ENCODE peak calls at places on chromosomes 3 and 15, in ten cellular contexts. Q is stimulated activated CD8-positive, alpha-beta memory T cell treated with anti-CD3 and anti-CD28 coated beads, Interleukin-2, amount 100 ng/mL, for 1 hour; X is hippocampal formation; W is anterior cingulate cortex; N is activated CD4-positive, CD25-positive, alpha-beta regulatory T cell; O is prostate gland; F is H7; R is Panc1; S is globus pallidus; K is activated CD4-positive, alpha-beta T cell treated with anti-CD3 and anti-CD28 coated beads for 48 hours. P is an unnamed sample.

GRCh38 chr3:106049876-106050275 is 181.1 kb upstream of the CBLB start:
- DNase-seq in K (no peak), S (no peak), F (no peak), X (no peak), W (no peak), O (no peak), Q (no peak), N (no peak), R (no peak), P (peak)

GRCh38 chr15:52008326-52008697 is 10.7 kb upstream of the MAPK6 start:
- DNase-seq in F (no peak), K (peak), X (no peak), W (no peak), N (no peak), Q (no peak), O (no peak), R (no peak), S (no peak), P (no peak)

GRCh38 chr15:51828621-51829359 is 663 bp upstream of the TMOD3 start:
- DNase-seq in Q (no peak), N (no peak), O (no peak), W (no peak), F (no peak), S (no peak), K (no peak), R (no peak), X (no peak), P (no peak)

GRCh38 chr15:89112341-89112971 is 24.2 kb downstream of the ABHD2 start:
- DNase-seq in F (no peak), R (no peak), O (no peak), Q (no peak), X (peak), K (no peak), N (no peak), W (no peak), S (peak), P (peak)

GRCh38 chr3:158508481-158508880 is 62.5 kb upstream of the MLF1 start:
- DNase-seq in X (no peak), N (no peak), W (no peak), O (no peak), R (no peak), S (no peak), K (no peak), Q (no peak), F (no peak), P (no peak)

GRCh38 chr3:51962854-51963530 is 4.3 kb downstream of the PCBP4 start:
- DNase-seq in X (no peak), N (no peak), K (no peak), R (no peak), W (peak), S (peak), O (no peak), F (no peak), Q (no peak), P (no peak)

GRCh38 chr3:56919137-56919796 is 117.5 kb upstream of the ARHGEF3 start:
- DNase-seq in S (peak), R (no peak), K (no peak), F (no peak), Q (no peak), N (no peak), W (no peak), O (no peak), X (no peak), P (peak)

GRCh38 chr3:165754219-165755007 is 82.8 kb downstream of the BCHE start:
- DNase-seq in S (no peak), N (no peak), K (no peak), O (no peak), X (no peak), F (no peak), R (no peak), W (no peak), Q (no peak), P (peak)

GRCh38 chr15:90221251-90221900 is 12.4 kb downstream of the CIB1 start:
- DNase-seq in R (no peak), F (peak), S (peak), K (peak), Q (no peak), W (peak), N (no peak), X (peak), O (peak), P (peak)

GRCh38 chr3:72345237-72345878 is 502.9 kb downstream of the SHQ1 start:
- DNase-seq in R (no peak), O (no peak), K (no peak), W (no peak), S (no peak), N (no peak), X (no peak), F (no peak), Q (no peak), P (no peak)

GRCh38 chr3:148230473-148230872 is 467.2 kb upstream of the AGTR1 start:
- DNase-seq in R (no peak), W (no peak), X (no peak), Q (no peak), N (no peak), S (no peak), F (no peak), O (no peak), K (no peak), P (no peak)

GRCh38 chr3:127722928-127723603 is 50.3 kb downstream of the ABTB1 start:
- DNase-seq in Q (no peak), R (no peak), N (no peak), S (no peak), X (no peak), K (no peak), W (no peak), O (no peak), F (peak), P (no peak)

GRCh38 chr3:106688463-106688862 is 688.8 kb upstream of the CCDC54 start:
- DNase-seq in R (no peak), X (no peak), S (no peak), K (no peak), N (no peak), Q (no peak), W (no peak), O (no peak), F (no peak), P (peak)

GRCh38 chr3:194587438-194587931 is 45.7 kb downstream of the TMEM44 start:
- DNase-seq in Q (no peak), W (no peak), R (no peak), N (no peak), F (no peak), O (no peak), X (no peak), S (peak), K (no peak), P (no peak)

GRCh38 chr3:39184081-39184967 is 8.1 kb downstream of the XIRP1 start:
- DNase-seq in F (no peak), O (no peak), S (no peak), N (no peak), Q (no peak), W (no peak), X (no peak), K (no peak), R (no peak), P (no peak)

GRCh38 chr3:25156526-25157075 is 271.5 kb upstream of the RARB start:
- DNase-seq in Q (no peak), K (no peak), N (no peak), W (no peak), F (no peak), S (no peak), R (no peak), X (no peak), O (no peak), P (peak)

GRCh38 chr15:62254137-62254934 is 89.3 kb upstream of the C2CD4B start:
- DNase-seq in K (peak), W (no peak), X (no peak), N (no peak), O (peak), S (no peak), Q (peak), R (peak), F (peak), P (peak)

GRCh38 chr3:197201840-197202452 is 96.5 kb downstream of the DLG1 start:
- DNase-seq in S (no peak), X (no peak), R (no peak), Q (no peak), O (no peak), F (no peak), N (no peak), W (no peak), K (no peak), P (no peak)

P was measured in COLO829.